ENCODE peak calls at places on chromosome 18, in seven cellular contexts. W, T, I, X, V, O and C are unnamed samples.

GRCh38 chr18:74040459-74041332 is 106.9 kb downstream of the FBXO15 start:
- DNase-seq in I (no peak), T (peak), W (peak), V (peak), X (no peak), O (no peak), C (no peak)

GRCh38 chr18:2855560-2856350 is 8.9 kb downstream of the EMILIN2 start:
- DNase-seq in W (no peak), O (no peak), X (no peak), I (no peak), V (no peak), T (no peak), C (no peak)

GRCh38 chr18:9838144-9838877 is 47.5 kb upstream of the TXNDC2 start:
- DNase-seq in V (no peak), W (no peak), I (no peak), X (no peak), O (no peak), T (no peak), C (no peak)

GRCh38 chr18:45760443-45761036 is 36.6 kb downstream of the SLC14A1 start:
- DNase-seq in I (no peak), V (no peak), X (no peak), O (no peak), W (no peak), T (no peak), C (no peak)

GRCh38 chr18:71105078-71105819 is 816.4 kb downstream of the SOCS6 start:
- DNase-seq in X (no peak), I (no peak), W (no peak), V (peak), T (no peak), O (peak), C (no peak)

GRCh38 chr18:28778706-28779105 is 601.8 kb upstream of the CDH2 start:
- DNase-seq in V (no peak), W (no peak), X (no peak), T (no peak), I (no peak), O (no peak), C (no peak)

GRCh38 chr18:58232674-58233073 is 188.6 kb downstream of the NEDD4L start:
- DNase-seq in V (no peak), I (no peak), X (no peak), O (no peak), T (no peak), W (no peak), C (no peak)

GRCh38 chr18:53789376-53790247 is 434.9 kb downstream of the MBD2 start:
- DNase-seq in X (no peak), T (no peak), V (no peak), O (no peak), W (no peak), I (no peak), C (no peak)

GRCh38 chr18:26088482-26088881 is 1.9 kb downstream of the SS18 start:
- DNase-seq in V (peak), W (no peak), O (no peak), X (no peak), T (no peak), I (no peak), C (no peak)